ENCODE peak calls at places on chromosomes 16 and 17, in seven cellular contexts. One of them, this sample, is unnamed.

GRCh38 chr16:72066747-72067146 is 3.7 kb downstream of the HPR start:
- DNase-seq in hippocampal formation: no peak
- DNase-seq in skeletal muscle cell: no peak
- DNase-seq in mesendoderm: peak
- DNase-seq in stimulated activated CD8-positive, alpha-beta memory T cell treated with anti-CD3 and anti-CD28 coated beads, Interleukin-15, amount 100 ng/mL, for 24 hours: no peak
- DNase-seq in CD8-positive, alpha-beta T cell: no peak
- DNase-seq in neural crest cell: no peak
- DNase-seq in this sample: no peak

GRCh38 chr17:8140058-8140412 is 12.2 kb downstream of the PER1 start:
- DNase-seq in stimulated activated CD8-positive, alpha-beta memory T cell treated with anti-CD3 and anti-CD28 coated beads, Interleukin-15, amount 100 ng/mL, for 24 hours: no peak
- DNase-seq in skeletal muscle cell: no peak
- DNase-seq in CD8-positive, alpha-beta T cell: no peak
- DNase-seq in mesendoderm: no peak
- DNase-seq in hippocampal formation: no peak
- DNase-seq in neural crest cell: no peak
- DNase-seq in this sample: no peak

GRCh38 chr16:74999683-75000480 is 1.1 kb downstream of the ZNRF1 start:
- DNase-seq in hippocampal formation: peak
- DNase-seq in CD8-positive, alpha-beta T cell: peak
- DNase-seq in mesendoderm: peak
- DNase-seq in neural crest cell: peak
- DNase-seq in skeletal muscle cell: no peak
- DNase-seq in stimulated activated CD8-positive, alpha-beta memory T cell treated with anti-CD3 and anti-CD28 coated beads, Interleukin-15, amount 100 ng/mL, for 24 hours: peak
- DNase-seq in this sample: peak

GRCh38 chr17:27660436-27660835 is 29.4 kb downstream of the LGALS9 start:
- DNase-seq in stimulated activated CD8-positive, alpha-beta memory T cell treated with anti-CD3 and anti-CD28 coated beads, Interleukin-15, amount 100 ng/mL, for 24 hours: no peak
- DNase-seq in CD8-positive, alpha-beta T cell: no peak
- DNase-seq in mesendoderm: no peak
- DNase-seq in hippocampal formation: no peak
- DNase-seq in neural crest cell: no peak
- DNase-seq in skeletal muscle cell: no peak
- DNase-seq in this sample: no peak

GRCh38 chr17:39823407-39824054 is 40.6 kb downstream of the IKZF3 start:
- DNase-seq in neural crest cell: no peak
- DNase-seq in hippocampal formation: no peak
- DNase-seq in mesendoderm: peak
- DNase-seq in CD8-positive, alpha-beta T cell: no peak
- DNase-seq in skeletal muscle cell: no peak
- DNase-seq in stimulated activated CD8-positive, alpha-beta memory T cell treated with anti-CD3 and anti-CD28 coated beads, Interleukin-15, amount 100 ng/mL, for 24 hours: no peak
- DNase-seq in this sample: no peak

GRCh38 chr16:17827313-17827712 is 356.6 kb upstream of the XYLT1 start:
- DNase-seq in stimulated activated CD8-positive, alpha-beta memory T cell treated with anti-CD3 and anti-CD28 coated beads, Interleukin-15, amount 100 ng/mL, for 24 hours: no peak
- DNase-seq in neural crest cell: no peak
- DNase-seq in mesendoderm: no peak
- DNase-seq in hippocampal formation: no peak
- DNase-seq in skeletal muscle cell: no peak
- DNase-seq in CD8-positive, alpha-beta T cell: no peak
- DNase-seq in this sample: no peak

GRCh38 chr16:78994135-78994534 is 606.4 kb downstream of the MAF start:
- DNase-seq in stimulated activated CD8-positive, alpha-beta memory T cell treated with anti-CD3 and anti-CD28 coated beads, Interleukin-15, amount 100 ng/mL, for 24 hours: no peak
- DNase-seq in CD8-positive, alpha-beta T cell: no peak
- DNase-seq in hippocampal formation: no peak
- DNase-seq in skeletal muscle cell: no peak
- DNase-seq in neural crest cell: no peak
- DNase-seq in mesendoderm: no peak
- DNase-seq in this sample: no peak

GRCh38 chr17:50059759-50060273 is 3.9 kb downstream of the ITGA3 start:
- DNase-seq in skeletal muscle cell: no peak
- DNase-seq in CD8-positive, alpha-beta T cell: no peak
- DNase-seq in neural crest cell: no peak
- DNase-seq in hippocampal formation: no peak
- DNase-seq in stimulated activated CD8-positive, alpha-beta memory T cell treated with anti-CD3 and anti-CD28 coated beads, Interleukin-15, amount 100 ng/mL, for 24 hours: no peak
- DNase-seq in mesendoderm: no peak
- DNase-seq in this sample: no peak

GRCh38 chr16:2527071-2527783 is 4.0 kb downstream of the CEMP1 start:
- DNase-seq in CD8-positive, alpha-beta T cell: no peak
- DNase-seq in skeletal muscle cell: no peak
- DNase-seq in mesendoderm: no peak
- DNase-seq in stimulated activated CD8-positive, alpha-beta memory T cell treated with anti-CD3 and anti-CD28 coated beads, Interleukin-15, amount 100 ng/mL, for 24 hours: no peak
- DNase-seq in hippocampal formation: no peak
- DNase-seq in neural crest cell: no peak
- DNase-seq in this sample: no peak

GRCh38 chr17:47905221-47905733 is 9.2 kb downstream of the SP2 start:
- DNase-seq in skeletal muscle cell: peak
- DNase-seq in neural crest cell: no peak
- DNase-seq in mesendoderm: peak
- DNase-seq in CD8-positive, alpha-beta T cell: no peak
- DNase-seq in stimulated activated CD8-positive, alpha-beta memory T cell treated with anti-CD3 and anti-CD28 coated beads, Interleukin-15, amount 100 ng/mL, for 24 hours: no peak
- DNase-seq in hippocampal formation: peak
- DNase-seq in this sample: no peak

GRCh38 chr16:73298562-73298961 is 250.6 kb upstream of the ZFHX3 start:
- DNase-seq in mesendoderm: peak
- DNase-seq in hippocampal formation: no peak
- DNase-seq in CD8-positive, alpha-beta T cell: no peak
- DNase-seq in stimulated activated CD8-positive, alpha-beta memory T cell treated with anti-CD3 and anti-CD28 coated beads, Interleukin-15, amount 100 ng/mL, for 24 hours: no peak
- DNase-seq in skeletal muscle cell: no peak
- DNase-seq in neural crest cell: no peak
- DNase-seq in this sample: no peak

GRCh38 chr17:14320734-14321475 is 20.0 kb downstream of the HS3ST3B1 start:
- DNase-seq in CD8-positive, alpha-beta T cell: no peak
- DNase-seq in mesendoderm: no peak
- DNase-seq in stimulated activated CD8-positive, alpha-beta memory T cell treated with anti-CD3 and anti-CD28 coated beads, Interleukin-15, amount 100 ng/mL, for 24 hours: no peak
- DNase-seq in hippocampal formation: no peak
- DNase-seq in skeletal muscle cell: no peak
- DNase-seq in neural crest cell: no peak
- DNase-seq in this sample: no peak

GRCh38 chr16:86296263-86296662 is 214.1 kb upstream of the FOXF1 start:
- DNase-seq in mesendoderm: no peak
- DNase-seq in hippocampal formation: no peak
- DNase-seq in skeletal muscle cell: no peak
- DNase-seq in stimulated activated CD8-positive, alpha-beta memory T cell treated with anti-CD3 and anti-CD28 coated beads, Interleukin-15, amount 100 ng/mL, for 24 hours: no peak
- DNase-seq in CD8-positive, alpha-beta T cell: no peak
- DNase-seq in neural crest cell: no peak
- DNase-seq in this sample: no peak

GRCh38 chr16:53071748-53072301 is 17.0 kb downstream of the CHD9 start:
- DNase-seq in neural crest cell: no peak
- DNase-seq in stimulated activated CD8-positive, alpha-beta memory T cell treated with anti-CD3 and anti-CD28 coated beads, Interleukin-15, amount 100 ng/mL, for 24 hours: no peak
- DNase-seq in skeletal muscle cell: no peak
- DNase-seq in mesendoderm: no peak
- DNase-seq in hippocampal formation: peak
- DNase-seq in CD8-positive, alpha-beta T cell: no peak
- DNase-seq in this sample: no peak

GRCh38 chr17:82175166-82175565 is 37.5 kb downstream of the CCDC57 start:
- DNase-seq in mesendoderm: peak
- DNase-seq in stimulated activated CD8-positive, alpha-beta memory T cell treated with anti-CD3 and anti-CD28 coated beads, Interleukin-15, amount 100 ng/mL, for 24 hours: no peak
- DNase-seq in CD8-positive, alpha-beta T cell: no peak
- DNase-seq in hippocampal formation: no peak
- DNase-seq in neural crest cell: no peak
- DNase-seq in skeletal muscle cell: no peak
- DNase-seq in this sample: no peak

GRCh38 chr16:69348222-69348621 is 3.4 kb downstream of the TMED6 start:
- DNase-seq in skeletal muscle cell: no peak
- DNase-seq in mesendoderm: no peak
- DNase-seq in stimulated activated CD8-positive, alpha-beta memory T cell treated with anti-CD3 and anti-CD28 coated beads, Interleukin-15, amount 100 ng/mL, for 24 hours: no peak
- DNase-seq in CD8-positive, alpha-beta T cell: no peak
- DNase-seq in hippocampal formation: no peak
- DNase-seq in neural crest cell: no peak
- DNase-seq in this sample: no peak

GRCh38 chr17:73133911-73134649 is 30.7 kb upstream of the SSTR2 start:
- DNase-seq in hippocampal formation: no peak
- DNase-seq in mesendoderm: peak
- DNase-seq in stimulated activated CD8-positive, alpha-beta memory T cell treated with anti-CD3 and anti-CD28 coated beads, Interleukin-15, amount 100 ng/mL, for 24 hours: no peak
- DNase-seq in neural crest cell: no peak
- DNase-seq in skeletal muscle cell: no peak
- DNase-seq in CD8-positive, alpha-beta T cell: no peak
- DNase-seq in this sample: no peak

GRCh38 chr16:87291944-87292343 is 25.2 kb downstream of the C16orf95 start:
- DNase-seq in hippocampal formation: no peak
- DNase-seq in stimulated activated CD8-positive, alpha-beta memory T cell treated with anti-CD3 and anti-CD28 coated beads, Interleukin-15, amount 100 ng/mL, for 24 hours: no peak
- DNase-seq in skeletal muscle cell: no peak
- DNase-seq in neural crest cell: no peak
- DNase-seq in mesendoderm: no peak
- DNase-seq in CD8-positive, alpha-beta T cell: no peak
- DNase-seq in this sample: no peak

GRCh38 chr17:29124931-29125270 is 55.3 kb downstream of the MYO18A start:
- DNase-seq in hippocampal formation: no peak
- DNase-seq in skeletal muscle cell: no peak
- DNase-seq in stimulated activated CD8-positive, alpha-beta memory T cell treated with anti-CD3 and anti-CD28 coated beads, Interleukin-15, amount 100 ng/mL, for 24 hours: no peak
- DNase-seq in neural crest cell: no peak
- DNase-seq in CD8-positive, alpha-beta T cell: no peak
- DNase-seq in mesendoderm: no peak
- DNase-seq in this sample: no peak

GRCh38 chr17:50559674-50560184 is 786 bp upstream of the CACNA1G start:
- DNase-seq in hippocampal formation: no peak
- DNase-seq in CD8-positive, alpha-beta T cell: no peak
- DNase-seq in neural crest cell: peak
- DNase-seq in stimulated activated CD8-positive, alpha-beta memory T cell treated with anti-CD3 and anti-CD28 coated beads, Interleukin-15, amount 100 ng/mL, for 24 hours: no peak
- DNase-seq in skeletal muscle cell: no peak
- DNase-seq in mesendoderm: peak
- DNase-seq in this sample: peak

GRCh38 chr16:31253642-31254045 is 6.1 kb upstream of the ITGAM start:
- DNase-seq in CD8-positive, alpha-beta T cell: no peak
- DNase-seq in stimulated activated CD8-positive, alpha-beta memory T cell treated with anti-CD3 and anti-CD28 coated beads, Interleukin-15, amount 100 ng/mL, for 24 hours: no peak
- DNase-seq in neural crest cell: no peak
- DNase-seq in skeletal muscle cell: no peak
- DNase-seq in mesendoderm: no peak
- DNase-seq in hippocampal formation: no peak
- DNase-seq in this sample: no peak

This sample was measured in stimulated activated naive CD4-positive, alpha-beta T cell.